ENCODE peak calls at places on chromosomes 5 and 9, in ten cellular contexts. One of them, this sample, is unnamed.

GRCh38 chr9:81814794-81815464 is 113.3 kb upstream of the SPATA31D4 start:
- DNase-seq in lower lobe of right lung: no peak
- DNase-seq in upper lobe of right lung: no peak
- DNase-seq in neural progenitor cell: peak; percentile 45
- DNase-seq in endodermal cell: no peak
- DNase-seq in prostate gland: no peak
- DNase-seq in foreskin fibroblast: no peak
- DNase-seq in kidney epithelial cell: no peak
- DNase-seq in adrenal gland: no peak
- DNase-seq in OCI-LY7: peak; percentile 52
- DNase-seq in this sample: no peak

GRCh38 chr5:177036443-177036842 is 13.9 kb downstream of the ZNF346 start:
- DNase-seq in foreskin fibroblast: no peak
- DNase-seq in adrenal gland: no peak
- DNase-seq in kidney epithelial cell: no peak
- DNase-seq in prostate gland: no peak
- DNase-seq in OCI-LY7: no peak
- DNase-seq in upper lobe of right lung: no peak
- DNase-seq in lower lobe of right lung: no peak
- DNase-seq in endodermal cell: peak; percentile 54
- DNase-seq in neural progenitor cell: no peak
- DNase-seq in this sample: no peak

GRCh38 chr9:114799441-114799840 is 6.4 kb downstream of the TNFSF15 start:
- DNase-seq in OCI-LY7: no peak
- DNase-seq in upper lobe of right lung: no peak
- DNase-seq in adrenal gland: peak; percentile 25
- DNase-seq in neural progenitor cell: peak; percentile 65
- DNase-seq in prostate gland: no peak
- DNase-seq in foreskin fibroblast: no peak
- DNase-seq in lower lobe of right lung: no peak
- DNase-seq in endodermal cell: peak; percentile 81
- DNase-seq in kidney epithelial cell: no peak
- DNase-seq in this sample: no peak

GRCh38 chr5:159978358-159978757 is 30.6 kb upstream of the TTC1 start:
- DNase-seq in foreskin fibroblast: no peak
- DNase-seq in endodermal cell: peak; percentile 48
- DNase-seq in neural progenitor cell: peak; percentile 76
- DNase-seq in upper lobe of right lung: no peak
- DNase-seq in kidney epithelial cell: no peak
- DNase-seq in prostate gland: no peak
- DNase-seq in OCI-LY7: no peak
- DNase-seq in lower lobe of right lung: no peak
- DNase-seq in adrenal gland: no peak
- DNase-seq in this sample: no peak

GRCh38 chr9:94002316-94003140 is 47.4 kb upstream of the BARX1 start:
- DNase-seq in foreskin fibroblast: peak; percentile 57
- DNase-seq in lower lobe of right lung: no peak
- DNase-seq in upper lobe of right lung: no peak
- DNase-seq in neural progenitor cell: peak; percentile 83
- DNase-seq in prostate gland: peak; percentile 20
- DNase-seq in endodermal cell: peak; percentile 81
- DNase-seq in kidney epithelial cell: no peak
- DNase-seq in OCI-LY7: peak; percentile 62
- DNase-seq in adrenal gland: peak; percentile 20
- DNase-seq in this sample: peak; percentile 33

GRCh38 chr5:54580997-54581741 is 63.6 kb downstream of the SNX18 start:
- DNase-seq in upper lobe of right lung: no peak
- DNase-seq in neural progenitor cell: no peak
- DNase-seq in kidney epithelial cell: no peak
- DNase-seq in adrenal gland: peak; percentile 15
- DNase-seq in foreskin fibroblast: no peak
- DNase-seq in endodermal cell: no peak
- DNase-seq in prostate gland: no peak
- DNase-seq in OCI-LY7: no peak
- DNase-seq in lower lobe of right lung: no peak
- DNase-seq in this sample: no peak

GRCh38 chr5:174188300-174188699 is 142.8 kb downstream of the NSG2 start:
- DNase-seq in kidney epithelial cell: no peak
- DNase-seq in endodermal cell: peak; percentile 13
- DNase-seq in lower lobe of right lung: no peak
- DNase-seq in upper lobe of right lung: no peak
- DNase-seq in foreskin fibroblast: peak; percentile 3
- DNase-seq in OCI-LY7: no peak
- DNase-seq in neural progenitor cell: no peak
- DNase-seq in adrenal gland: no peak
- DNase-seq in prostate gland: no peak
- DNase-seq in this sample: peak; percentile 3

GRCh38 chr5:14263700-14264099 is 120.6 kb downstream of the TRIO start:
- DNase-seq in upper lobe of right lung: no peak
- DNase-seq in OCI-LY7: peak; percentile 63
- DNase-seq in adrenal gland: no peak
- DNase-seq in endodermal cell: no peak
- DNase-seq in neural progenitor cell: no peak
- DNase-seq in foreskin fibroblast: no peak
- DNase-seq in prostate gland: peak; percentile 56
- DNase-seq in lower lobe of right lung: no peak
- DNase-seq in kidney epithelial cell: no peak
- DNase-seq in this sample: no peak

GRCh38 chr5:136081192-136081591 is 51.5 kb upstream of the SMAD5 start:
- DNase-seq in prostate gland: no peak
- DNase-seq in neural progenitor cell: no peak
- DNase-seq in lower lobe of right lung: no peak
- DNase-seq in adrenal gland: no peak
- DNase-seq in endodermal cell: peak; percentile 11
- DNase-seq in upper lobe of right lung: no peak
- DNase-seq in foreskin fibroblast: no peak
- DNase-seq in OCI-LY7: no peak
- DNase-seq in kidney epithelial cell: no peak
- DNase-seq in this sample: no peak

GRCh38 chr9:86907346-86907745 is 40.0 kb downstream of the GAS1 start:
- DNase-seq in foreskin fibroblast: peak; percentile 28
- DNase-seq in upper lobe of right lung: no peak
- DNase-seq in lower lobe of right lung: no peak
- DNase-seq in endodermal cell: no peak
- DNase-seq in adrenal gland: no peak
- DNase-seq in OCI-LY7: no peak
- DNase-seq in kidney epithelial cell: no peak
- DNase-seq in prostate gland: no peak
- DNase-seq in neural progenitor cell: no peak
- DNase-seq in this sample: no peak

GRCh38 chr5:28576022-28576421 is 1537.6 kb upstream of the CDH9 start:
- DNase-seq in foreskin fibroblast: no peak
- DNase-seq in kidney epithelial cell: no peak
- DNase-seq in lower lobe of right lung: no peak
- DNase-seq in OCI-LY7: peak; percentile 12
- DNase-seq in adrenal gland: no peak
- DNase-seq in upper lobe of right lung: no peak
- DNase-seq in neural progenitor cell: peak; percentile 5
- DNase-seq in endodermal cell: no peak
- DNase-seq in prostate gland: no peak
- DNase-seq in this sample: no peak

GRCh38 chr5:140794594-140795258 is at the start of gene PCDHA2:
- DNase-seq in lower lobe of right lung: no peak
- DNase-seq in adrenal gland: no peak
- DNase-seq in endodermal cell: peak; percentile 63
- DNase-seq in neural progenitor cell: peak; percentile 77
- DNase-seq in OCI-LY7: no peak
- DNase-seq in kidney epithelial cell: no peak
- DNase-seq in foreskin fibroblast: no peak
- DNase-seq in upper lobe of right lung: no peak
- DNase-seq in prostate gland: no peak
- DNase-seq in this sample: no peak

GRCh38 chr5:140800816-140801493 is at the start of gene PCDHA3:
- DNase-seq in neural progenitor cell: no peak
- DNase-seq in adrenal gland: no peak
- DNase-seq in prostate gland: no peak
- DNase-seq in OCI-LY7: peak; percentile 8
- DNase-seq in lower lobe of right lung: no peak
- DNase-seq in foreskin fibroblast: peak; percentile 26
- DNase-seq in endodermal cell: no peak
- DNase-seq in upper lobe of right lung: no peak
- DNase-seq in kidney epithelial cell: no peak
- DNase-seq in this sample: peak; percentile 2

GRCh38 chr5:140796718-140797095 is 2.1 kb downstream of the PCDHA2 start:
- DNase-seq in foreskin fibroblast: no peak
- DNase-seq in prostate gland: no peak
- DNase-seq in endodermal cell: peak; percentile 36
- DNase-seq in kidney epithelial cell: no peak
- DNase-seq in OCI-LY7: no peak
- DNase-seq in lower lobe of right lung: no peak
- DNase-seq in adrenal gland: no peak
- DNase-seq in neural progenitor cell: no peak
- DNase-seq in upper lobe of right lung: no peak
- DNase-seq in this sample: no peak

GRCh38 chr5:140791111-140791510 is 3.5 kb upstream of the PCDHA2 start:
- DNase-seq in endodermal cell: no peak
- DNase-seq in upper lobe of right lung: no peak
- DNase-seq in foreskin fibroblast: no peak
- DNase-seq in lower lobe of right lung: no peak
- DNase-seq in neural progenitor cell: no peak
- DNase-seq in prostate gland: no peak
- DNase-seq in OCI-LY7: no peak
- DNase-seq in adrenal gland: no peak
- DNase-seq in kidney epithelial cell: no peak
- DNase-seq in this sample: no peak

GRCh38 chr5:140795259-140795641 is 598 bp downstream of the PCDHA2 start:
- DNase-seq in prostate gland: no peak
- DNase-seq in upper lobe of right lung: no peak
- DNase-seq in lower lobe of right lung: no peak
- DNase-seq in adrenal gland: no peak
- DNase-seq in foreskin fibroblast: peak; percentile 5
- DNase-seq in kidney epithelial cell: no peak
- DNase-seq in OCI-LY7: no peak
- DNase-seq in endodermal cell: peak; percentile 75
- DNase-seq in neural progenitor cell: peak; percentile 50
- DNase-seq in this sample: no peak
- H3K4me3 ChIP-seq in prostate gland: no peak overlapping the region
- H3K4me3 ChIP-seq in upper lobe of right lung: peak overlapping the region; percentile 30
- H3K4me3 ChIP-seq in lower lobe of right lung: peak overlapping the region; percentile 17
- H3K4me3 ChIP-seq in adrenal gland: peak overlapping the region; percentile 8
- H3K4me3 ChIP-seq in foreskin fibroblast: no peak overlapping the region
- H3K4me3 ChIP-seq in kidney epithelial cell: no peak overlapping the region
- H3K4me3 ChIP-seq in OCI-LY7: no peak overlapping the region
- H3K4me3 ChIP-seq in endodermal cell: no peak overlapping the region
- H3K4me3 ChIP-seq in neural progenitor cell: peak overlapping the region; percentile 81
- H3K4me3 ChIP-seq in this sample: no peak overlapping the region

DNA sequence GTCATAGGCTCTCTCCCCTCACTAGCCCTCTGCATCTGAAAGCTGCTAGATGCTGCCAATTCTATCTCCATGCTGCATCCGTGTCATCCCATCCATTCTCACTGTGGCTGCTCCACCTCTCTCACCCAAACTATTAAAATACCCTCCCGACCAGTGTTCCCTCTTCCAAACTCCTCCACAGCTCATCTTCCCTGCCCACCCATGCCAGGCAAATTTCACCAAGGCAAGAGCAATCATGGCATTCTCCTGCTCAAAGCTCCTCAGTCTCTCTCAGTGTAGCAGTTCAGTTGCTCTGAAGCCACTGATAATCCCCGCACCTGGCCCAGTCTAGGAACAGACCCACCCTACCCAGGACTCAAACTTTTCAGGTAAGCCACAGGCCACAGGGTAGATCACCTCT is 48.4 kb downstream of the SPOCK1 start:
- DNase-seq in foreskin fibroblast: no peak
- DNase-seq in neural progenitor cell: no peak
- DNase-seq in OCI-LY7: no peak
- DNase-seq in endodermal cell: no peak
- DNase-seq in prostate gland: no peak
- DNase-seq in kidney epithelial cell: no peak
- DNase-seq in upper lobe of right lung: no peak
- DNase-seq in lower lobe of right lung: no peak
- DNase-seq in adrenal gland: no peak
- DNase-seq in this sample: no peak
- TF ChIP-seq CTCF in foreskin fibroblast: no peak
- TF ChIP-seq CTCF in neural progenitor cell: no peak
- TF ChIP-seq CTCF in OCI-LY7: no peak
- TF ChIP-seq CTCF in endodermal cell: no peak
- TF ChIP-seq CTCF in prostate gland: no peak
- TF ChIP-seq CTCF in kidney epithelial cell: no peak
- TF ChIP-seq CTCF in upper lobe of right lung: no peak
- TF ChIP-seq CTCF in lower lobe of right lung: no peak
- TF ChIP-seq CTCF in adrenal gland: no peak
- TF ChIP-seq CTCF in this sample: no peak

GRCh38 chr5:127758884-127759283 is 55.7 kb downstream of the CCDC192 start:
- DNase-seq in endodermal cell: peak; percentile 59
- DNase-seq in neural progenitor cell: no peak
- DNase-seq in upper lobe of right lung: no peak
- DNase-seq in adrenal gland: no peak
- DNase-seq in foreskin fibroblast: peak; percentile 29
- DNase-seq in OCI-LY7: no peak
- DNase-seq in prostate gland: no peak
- DNase-seq in lower lobe of right lung: no peak
- DNase-seq in kidney epithelial cell: no peak
- DNase-seq in this sample: no peak
- H3K4me3 ChIP-seq in endodermal cell: peak overlapping the region; percentile 56
- H3K4me3 ChIP-seq in neural progenitor cell: no peak overlapping the region
- H3K4me3 ChIP-seq in upper lobe of right lung: no peak overlapping the region
- H3K4me3 ChIP-seq in adrenal gland: no peak overlapping the region
- H3K4me3 ChIP-seq in foreskin fibroblast: no peak overlapping the region
- H3K4me3 ChIP-seq in OCI-LY7: no peak overlapping the region
- H3K4me3 ChIP-seq in prostate gland: no peak overlapping the region
- H3K4me3 ChIP-seq in lower lobe of right lung: no peak overlapping the region
- H3K4me3 ChIP-seq in kidney epithelial cell: no peak overlapping the region
- H3K4me3 ChIP-seq in this sample: no peak overlapping the region

DNA sequence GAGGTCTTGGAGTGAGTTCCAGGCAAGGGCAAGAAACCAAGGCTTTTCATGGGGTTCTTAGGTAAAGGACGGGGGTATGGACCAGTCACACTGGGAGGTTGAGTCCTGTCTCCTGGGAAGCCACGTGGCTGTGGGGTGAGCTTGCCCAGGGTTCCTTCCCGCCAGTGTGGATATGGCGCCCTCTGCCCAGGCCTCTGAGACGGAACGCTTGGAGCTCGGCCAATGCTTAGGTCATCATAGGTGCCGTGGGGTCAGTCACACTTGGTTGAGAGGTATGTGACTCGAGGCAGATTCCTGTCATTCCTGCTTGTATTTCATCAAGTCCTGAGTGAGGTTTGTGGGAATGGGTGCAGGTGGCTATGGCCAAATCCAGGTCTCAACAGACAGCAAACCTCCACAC is 46.2 kb downstream of the TENT4A start:
- DNase-seq in adrenal gland: no peak
- DNase-seq in prostate gland: no peak
- DNase-seq in OCI-LY7: no peak
- DNase-seq in lower lobe of right lung: no peak
- DNase-seq in upper lobe of right lung: no peak
- DNase-seq in foreskin fibroblast: peak; percentile 34
- DNase-seq in kidney epithelial cell: peak; percentile 80
- DNase-seq in neural progenitor cell: no peak
- DNase-seq in endodermal cell: peak; percentile 74
- DNase-seq in this sample: no peak
- TF ChIP-seq CTCF in adrenal gland: no peak
- TF ChIP-seq CTCF in prostate gland: no peak
- TF ChIP-seq CTCF in OCI-LY7: no peak
- TF ChIP-seq CTCF in lower lobe of right lung: no peak
- TF ChIP-seq CTCF in upper lobe of right lung: no peak
- TF ChIP-seq CTCF in foreskin fibroblast: no peak
- TF ChIP-seq CTCF in kidney epithelial cell: no peak
- TF ChIP-seq CTCF in neural progenitor cell: peak; percentile 7
- TF ChIP-seq CTCF in endodermal cell: peak; percentile 25
- TF ChIP-seq CTCF in this sample: no peak